ENCODE peak calls at places on chromosomes 5 and 9, in eight cellular contexts. One of them, this sample, is unnamed.

GRCh38 chr5:69416180-69416579 is 1.3 kb downstream of the MARVELD2 start:
- DNase-seq in psoas muscle: no peak
- DNase-seq in activated naive CD4-positive, alpha-beta T cell: no peak
- DNase-seq in NCI-H1092: no peak
- DNase-seq in hepatic stellate cell: no peak
- DNase-seq in mucosa of descending colon: no peak
- DNase-seq in upper lobe of right lung: no peak
- DNase-seq in endodermal cell: peak; percentile 67
- DNase-seq in this sample: no peak

GRCh38 chr5:76143884-76144283 is 60.7 kb downstream of the SV2C start:
- DNase-seq in psoas muscle: no peak
- DNase-seq in activated naive CD4-positive, alpha-beta T cell: no peak
- DNase-seq in endodermal cell: no peak
- DNase-seq in mucosa of descending colon: no peak
- DNase-seq in NCI-H1092: no peak
- DNase-seq in upper lobe of right lung: no peak
- DNase-seq in hepatic stellate cell: no peak
- DNase-seq in this sample: no peak

GRCh38 chr5:6496207-6496584 is 47.5 kb downstream of the UBE2QL1 start:
- DNase-seq in hepatic stellate cell: no peak
- DNase-seq in NCI-H1092: no peak
- DNase-seq in mucosa of descending colon: no peak
- DNase-seq in upper lobe of right lung: no peak
- DNase-seq in psoas muscle: no peak
- DNase-seq in endodermal cell: no peak
- DNase-seq in activated naive CD4-positive, alpha-beta T cell: no peak
- DNase-seq in this sample: no peak

GRCh38 chr9:107639426-107639825 is 149.9 kb upstream of the KLF4 start:
- DNase-seq in mucosa of descending colon: no peak
- DNase-seq in hepatic stellate cell: no peak
- DNase-seq in NCI-H1092: no peak
- DNase-seq in psoas muscle: no peak
- DNase-seq in endodermal cell: no peak
- DNase-seq in upper lobe of right lung: no peak
- DNase-seq in activated naive CD4-positive, alpha-beta T cell: no peak
- DNase-seq in this sample: no peak

GRCh38 chr9:71202931-71203330 is 81.5 kb upstream of the TRPM3 start:
- DNase-seq in activated naive CD4-positive, alpha-beta T cell: no peak
- DNase-seq in NCI-H1092: no peak
- DNase-seq in upper lobe of right lung: no peak
- DNase-seq in endodermal cell: no peak
- DNase-seq in hepatic stellate cell: no peak
- DNase-seq in psoas muscle: no peak
- DNase-seq in mucosa of descending colon: no peak
- DNase-seq in this sample: no peak

GRCh38 chr9:121807918-121808278 is 156.5 kb downstream of the DAB2IP start:
- DNase-seq in endodermal cell: peak; percentile 29
- DNase-seq in hepatic stellate cell: peak; percentile 51
- DNase-seq in psoas muscle: no peak
- DNase-seq in mucosa of descending colon: no peak
- DNase-seq in NCI-H1092: no peak
- DNase-seq in upper lobe of right lung: no peak
- DNase-seq in activated naive CD4-positive, alpha-beta T cell: no peak
- DNase-seq in this sample: no peak

GRCh38 chr9:121861501-121862180 is 210.2 kb downstream of the DAB2IP start:
- DNase-seq in endodermal cell: peak; percentile 85
- DNase-seq in mucosa of descending colon: peak; percentile 51
- DNase-seq in activated naive CD4-positive, alpha-beta T cell: no peak
- DNase-seq in upper lobe of right lung: no peak
- DNase-seq in NCI-H1092: no peak
- DNase-seq in psoas muscle: peak; percentile 57
- DNase-seq in hepatic stellate cell: peak; percentile 43
- DNase-seq in this sample: peak; percentile 69

GRCh38 chr9:21392270-21392669 is 7.1 kb upstream of the IFNA2 start:
- DNase-seq in activated naive CD4-positive, alpha-beta T cell: no peak
- DNase-seq in upper lobe of right lung: no peak
- DNase-seq in psoas muscle: no peak
- DNase-seq in endodermal cell: peak; percentile 78
- DNase-seq in mucosa of descending colon: no peak
- DNase-seq in hepatic stellate cell: no peak
- DNase-seq in NCI-H1092: no peak
- DNase-seq in this sample: no peak

GRCh38 chr9:92775466-92775865 is 10.8 kb upstream of the BICD2 start:
- DNase-seq in hepatic stellate cell: no peak
- DNase-seq in NCI-H1092: no peak
- DNase-seq in upper lobe of right lung: no peak
- DNase-seq in endodermal cell: no peak
- DNase-seq in activated naive CD4-positive, alpha-beta T cell: no peak
- DNase-seq in mucosa of descending colon: no peak
- DNase-seq in psoas muscle: no peak
- DNase-seq in this sample: no peak

GRCh38 chr5:30866142-30866541 is 327.3 kb upstream of the CDH6 start:
- DNase-seq in upper lobe of right lung: no peak
- DNase-seq in hepatic stellate cell: no peak
- DNase-seq in endodermal cell: no peak
- DNase-seq in mucosa of descending colon: no peak
- DNase-seq in activated naive CD4-positive, alpha-beta T cell: no peak
- DNase-seq in psoas muscle: no peak
- DNase-seq in NCI-H1092: no peak
- DNase-seq in this sample: no peak

GRCh38 chr5:138068742-138069375 is 15.0 kb upstream of the WNT8A start:
- DNase-seq in NCI-H1092: peak; percentile 27
- DNase-seq in activated naive CD4-positive, alpha-beta T cell: peak; percentile 52
- DNase-seq in hepatic stellate cell: peak; percentile 83
- DNase-seq in upper lobe of right lung: peak; percentile 86
- DNase-seq in mucosa of descending colon: peak; percentile 82
- DNase-seq in psoas muscle: peak; percentile 65
- DNase-seq in endodermal cell: peak; percentile 94
- DNase-seq in this sample: peak; percentile 76

GRCh38 chr9:137725598-137725997 is 106.8 kb downstream of the EHMT1 start:
- DNase-seq in NCI-H1092: no peak
- DNase-seq in mucosa of descending colon: no peak
- DNase-seq in hepatic stellate cell: no peak
- DNase-seq in activated naive CD4-positive, alpha-beta T cell: no peak
- DNase-seq in psoas muscle: no peak
- DNase-seq in upper lobe of right lung: no peak
- DNase-seq in endodermal cell: peak; percentile 30
- DNase-seq in this sample: no peak

GRCh38 chr5:56145511-56145910 is 87.6 kb downstream of the ANKRD55 start:
- DNase-seq in psoas muscle: no peak
- DNase-seq in activated naive CD4-positive, alpha-beta T cell: no peak
- DNase-seq in endodermal cell: no peak
- DNase-seq in hepatic stellate cell: no peak
- DNase-seq in NCI-H1092: no peak
- DNase-seq in upper lobe of right lung: no peak
- DNase-seq in mucosa of descending colon: no peak
- DNase-seq in this sample: no peak

GRCh38 chr5:1636981-1637638 is 113.3 kb upstream of the LPCAT1 start:
- DNase-seq in hepatic stellate cell: no peak
- DNase-seq in endodermal cell: peak; percentile 30
- DNase-seq in NCI-H1092: no peak
- DNase-seq in activated naive CD4-positive, alpha-beta T cell: no peak
- DNase-seq in upper lobe of right lung: peak; percentile 50
- DNase-seq in psoas muscle: no peak
- DNase-seq in mucosa of descending colon: no peak
- DNase-seq in this sample: no peak

GRCh38 chr5:56414056-56414455 is 180.9 kb upstream of the ANKRD55 start:
- DNase-seq in upper lobe of right lung: no peak
- DNase-seq in activated naive CD4-positive, alpha-beta T cell: no peak
- DNase-seq in hepatic stellate cell: no peak
- DNase-seq in endodermal cell: no peak
- DNase-seq in NCI-H1092: no peak
- DNase-seq in mucosa of descending colon: no peak
- DNase-seq in psoas muscle: no peak
- DNase-seq in this sample: no peak

GRCh38 chr5:55935371-55935770 is 59.4 kb downstream of the IL6ST start:
- DNase-seq in NCI-H1092: no peak
- DNase-seq in psoas muscle: no peak
- DNase-seq in activated naive CD4-positive, alpha-beta T cell: no peak
- DNase-seq in mucosa of descending colon: no peak
- DNase-seq in endodermal cell: no peak
- DNase-seq in upper lobe of right lung: no peak
- DNase-seq in hepatic stellate cell: no peak
- DNase-seq in this sample: peak; percentile 24

GRCh38 chr9:7180247-7180646 is 422.5 kb downstream of the KDM4C start:
- DNase-seq in psoas muscle: no peak
- DNase-seq in mucosa of descending colon: no peak
- DNase-seq in activated naive CD4-positive, alpha-beta T cell: no peak
- DNase-seq in hepatic stellate cell: no peak
- DNase-seq in endodermal cell: no peak
- DNase-seq in NCI-H1092: no peak
- DNase-seq in upper lobe of right lung: no peak
- DNase-seq in this sample: no peak

GRCh38 chr5:130141689-130142320 is 237.5 kb downstream of the CHSY3 start:
- DNase-seq in endodermal cell: peak; percentile 85
- DNase-seq in psoas muscle: no peak
- DNase-seq in NCI-H1092: no peak
- DNase-seq in hepatic stellate cell: peak; percentile 12
- DNase-seq in activated naive CD4-positive, alpha-beta T cell: no peak
- DNase-seq in upper lobe of right lung: peak; percentile 64
- DNase-seq in mucosa of descending colon: peak; percentile 34
- DNase-seq in this sample: peak; percentile 22

This sample was measured in Ammon's horn.